ENCODE peak calls at places on chromosomes 3 and 15, in ten cellular contexts. I, Q, F, M, A, P, U, Y, W and S are unnamed samples.

GRCh38 chr15:74320358-74321247 is 46.8 kb downstream of the CYP11A1 start:
- DNase-seq in I (peak), Q (peak), F (no peak), M (peak), A (peak), P (peak), U (peak), Y (peak), W (peak), S (peak)

GRCh38 chr3:126259411-126260391 is 79.3 kb upstream of the ALDH1L1 start:
- DNase-seq in I (peak), Q (peak), F (no peak), M (no peak), A (peak), P (no peak), U (peak), Y (no peak), W (peak), S (peak)

GRCh38 chr15:43912991-43913927 is 86.5 kb downstream of the WDR76 start:
- DNase-seq in I (peak), Q (peak), F (peak), M (peak), A (peak), P (peak), U (peak), Y (peak), W (peak), S (no peak)

GRCh38 chr3:78907367-78907766 is 860.4 kb downstream of the ROBO1 start:
- DNase-seq in I (no peak), Q (no peak), F (no peak), M (no peak), A (no peak), P (no peak), U (no peak), Y (no peak), W (peak), S (no peak)

GRCh38 chr3:69161587-69162196 is 39.3 kb upstream of the LMOD3 start:
- DNase-seq in I (peak), Q (no peak), F (peak), M (peak), A (peak), P (peak), U (no peak), Y (no peak), W (peak), S (no peak)

GRCh38 chr15:36370051-36370734 is 209.2 kb upstream of the CDIN1 start:
- DNase-seq in I (no peak), Q (no peak), F (no peak), M (no peak), A (no peak), P (no peak), U (no peak), Y (no peak), W (no peak), S (no peak)

GRCh38 chr3:46700772-46701171 is 420 bp upstream of the TMIE start:
- DNase-seq in I (peak), Q (peak), F (no peak), M (no peak), A (no peak), P (no peak), U (peak), Y (no peak), W (no peak), S (peak)

GRCh38 chr3:58287354-58287753 is 18.7 kb upstream of the RPP14 start:
- DNase-seq in I (no peak), Q (peak), F (no peak), M (no peak), A (no peak), P (no peak), U (no peak), Y (no peak), W (no peak), S (no peak)

GRCh38 chr3:114389156-114389555 is 95.3 kb downstream of the TIGIT start:
- DNase-seq in I (no peak), Q (no peak), F (no peak), M (no peak), A (no peak), P (no peak), U (no peak), Y (no peak), W (no peak), S (no peak)

GRCh38 chr3:7144696-7145308 is 283.9 kb downstream of the GRM7 start:
- DNase-seq in I (no peak), Q (no peak), F (no peak), M (no peak), A (no peak), P (peak), U (no peak), Y (no peak), W (peak), S (no peak)

GRCh38 chr3:152444029-152444641 is 175.4 kb downstream of the MBNL1 start:
- DNase-seq in I (no peak), Q (no peak), F (peak), M (peak), A (peak), P (peak), U (no peak), Y (no peak), W (peak), S (no peak)

GRCh38 chr3:28576590-28577220 is 228.1 kb upstream of the AZI2 start:
- DNase-seq in I (no peak), Q (no peak), F (no peak), M (no peak), A (no peak), P (no peak), U (no peak), Y (no peak), W (no peak), S (no peak)

GRCh38 chr15:65084500-65085206 is 8.1 kb downstream of the KBTBD13 start:
- DNase-seq in I (no peak), Q (no peak), F (no peak), M (no peak), A (no peak), P (no peak), U (no peak), Y (no peak), W (no peak), S (no peak)

GRCh38 chr3:116186128-116186527 is 259.2 kb downstream of the LSAMP start:
- DNase-seq in I (no peak), Q (no peak), F (no peak), M (no peak), A (no peak), P (no peak), U (no peak), Y (no peak), W (no peak), S (no peak)

GRCh38 chr3:192514081-192514753 is 213.1 kb downstream of the FGF12 start:
- DNase-seq in I (no peak), Q (no peak), F (no peak), M (no peak), A (no peak), P (peak), U (no peak), Y (no peak), W (peak), S (peak)

GRCh38 chr3:160686955-160687535 is 10.1 kb downstream of the ARL14 start:
- DNase-seq in I (no peak), Q (no peak), F (no peak), M (peak), A (peak), P (no peak), U (no peak), Y (no peak), W (peak), S (no peak)

GRCh38 chr3:193586526-193586925 is 6.5 kb upstream of the OPA1 start:
- DNase-seq in I (no peak), Q (no peak), F (no peak), M (no peak), A (no peak), P (no peak), U (no peak), Y (no peak), W (no peak), S (no peak)

GRCh38 chr3:66236281-66236680 is 15.5 kb downstream of the SLC25A26 start:
- DNase-seq in I (no peak), Q (no peak), F (no peak), M (peak), A (no peak), P (no peak), U (no peak), Y (no peak), W (peak), S (no peak)

GRCh38 chr3:58008140-58009025 is at the start of gene FLNB:
- DNase-seq in I (peak), Q (peak), F (no peak), M (peak), A (peak), P (peak), U (peak), Y (peak), W (peak), S (peak)

GRCh38 chr3:128068156-128068620 is 16.0 kb downstream of the SEC61A1 start:
- DNase-seq in I (no peak), Q (no peak), F (no peak), M (peak), A (peak), P (peak), U (no peak), Y (no peak), W (peak), S (no peak)

GRCh38 chr15:67149859-67150824 is 84.7 kb downstream of the SMAD3 start:
- DNase-seq in I (peak), Q (no peak), F (peak), M (peak), A (peak), P (peak), U (peak), Y (peak), W (peak), S (peak)

GRCh38 chr3:58236527-58237237 is 910 bp upstream of the ABHD6 start:
- DNase-seq in I (no peak), Q (no peak), F (no peak), M (no peak), A (no peak), P (peak), U (no peak), Y (no peak), W (peak), S (peak)

GRCh38 chr15:64507293-64507802 is 47.0 kb downstream of the ZNF609 start:
- DNase-seq in I (peak), Q (peak), F (peak), M (peak), A (peak), P (no peak), U (peak), Y (no peak), W (peak), S (peak)

GRCh38 chr3:58639001-58639400 is 27.6 kb downstream of the FAM3D start:
- DNase-seq in I (no peak), Q (no peak), F (no peak), M (no peak), A (no peak), P (no peak), U (peak), Y (no peak), W (peak), S (no peak)

GRCh38 chr3:56917740-56918568 is 116.2 kb upstream of the ARHGEF3 start:
- DNase-seq in I (no peak), Q (no peak), F (no peak), M (no peak), A (no peak), P (no peak), U (no peak), Y (no peak), W (no peak), S (no peak)
- H3K4me3 ChIP-seq in I (no peak), Q (no peak), F (no peak), M (no peak), A (no peak), P (no peak), U (no peak), Y (no peak), W (no peak), S (no peak)

GRCh38 chr15:52329150-52329549 is 33.5 kb upstream of the MYO5C start:
- DNase-seq in I (no peak), Q (no peak), F (no peak), M (no peak), A (no peak), P (no peak), U (no peak), Y (no peak), W (no peak), S (no peak)

GRCh38 chr15:52331490-52332240 is 36.1 kb upstream of the MYO5C start:
- DNase-seq in I (peak), Q (no peak), F (no peak), M (peak), A (peak), P (peak), U (no peak), Y (no peak), W (peak), S (no peak)

GRCh38 chr15:52329980-52330379 is 34.4 kb upstream of the MYO5C start:
- DNase-seq in I (no peak), Q (no peak), F (no peak), M (no peak), A (no peak), P (no peak), U (no peak), Y (no peak), W (peak), S (no peak)

GRCh38 chr15:52326758-52327157 is 31.2 kb upstream of the MYO5C start:
- DNase-seq in I (no peak), Q (no peak), F (no peak), M (peak), A (peak), P (no peak), U (no peak), Y (no peak), W (peak), S (no peak)

GRCh38 chr15:52328680-52329079 is 33.1 kb upstream of the MYO5C start:
- DNase-seq in I (no peak), Q (no peak), F (no peak), M (no peak), A (no peak), P (no peak), U (no peak), Y (no peak), W (no peak), S (no peak)
- H3K4me3 ChIP-seq in I (no peak), Q (no peak), F (no peak), M (no peak), A (no peak), P (no peak), U (no peak), Y (no peak), W (no peak), S (no peak)

DNA sequence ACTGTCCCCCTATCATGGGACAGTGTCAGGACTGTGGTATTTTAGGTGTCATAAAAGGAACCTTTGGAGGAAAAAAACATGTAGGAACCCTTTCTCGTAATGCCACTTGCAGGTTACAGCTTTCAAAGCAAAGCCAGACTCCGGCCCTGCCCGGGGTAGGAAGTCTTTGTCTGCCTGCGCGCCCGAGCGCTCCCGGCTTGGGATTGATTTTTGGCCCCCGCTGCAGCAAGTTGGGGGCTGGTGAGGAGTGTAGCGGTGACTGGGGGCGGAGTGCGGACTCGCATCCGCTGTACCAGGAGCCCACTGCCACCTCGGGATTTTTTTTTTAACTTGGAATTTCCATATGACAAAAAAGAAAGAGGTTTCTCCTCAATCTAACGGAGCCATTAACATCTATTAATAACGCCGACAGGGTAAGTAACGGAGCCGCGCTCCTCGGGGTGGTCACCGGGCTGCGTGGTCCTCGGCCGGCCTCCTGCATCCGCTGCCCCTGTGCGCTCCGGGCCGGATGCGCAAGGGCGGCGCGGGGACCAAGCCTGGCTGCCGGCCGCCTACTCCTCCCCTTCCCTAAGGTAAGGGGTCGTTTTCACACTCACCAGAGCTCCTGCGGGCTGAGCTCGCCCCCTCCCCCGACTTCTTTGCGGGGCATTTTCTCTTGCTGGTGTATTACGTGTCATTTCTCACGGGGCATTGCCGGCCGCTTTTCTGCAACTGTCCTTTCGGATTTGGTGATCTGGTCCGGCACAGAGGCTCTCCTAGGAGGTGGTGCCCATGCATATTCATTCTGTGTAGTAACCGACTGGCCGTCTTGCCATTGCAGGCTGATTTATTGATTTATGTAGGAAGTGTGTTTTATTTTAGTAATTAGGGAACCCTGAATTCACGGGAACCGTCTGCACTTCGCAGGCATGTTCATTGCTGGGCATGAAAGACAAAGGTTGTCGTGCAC is 219.8 kb upstream of the TOPAZ1 start:
- DNase-seq in I (no peak), Q (no peak), F (no peak), M (peak), A (no peak), P (no peak), U (no peak), Y (no peak), W (no peak), S (no peak)
- H3K4me3 ChIP-seq in I (no peak), Q (peak), F (peak), M (peak), A (peak), P (no peak), U (peak), Y (no peak), W (peak), S (peak)

DNA sequence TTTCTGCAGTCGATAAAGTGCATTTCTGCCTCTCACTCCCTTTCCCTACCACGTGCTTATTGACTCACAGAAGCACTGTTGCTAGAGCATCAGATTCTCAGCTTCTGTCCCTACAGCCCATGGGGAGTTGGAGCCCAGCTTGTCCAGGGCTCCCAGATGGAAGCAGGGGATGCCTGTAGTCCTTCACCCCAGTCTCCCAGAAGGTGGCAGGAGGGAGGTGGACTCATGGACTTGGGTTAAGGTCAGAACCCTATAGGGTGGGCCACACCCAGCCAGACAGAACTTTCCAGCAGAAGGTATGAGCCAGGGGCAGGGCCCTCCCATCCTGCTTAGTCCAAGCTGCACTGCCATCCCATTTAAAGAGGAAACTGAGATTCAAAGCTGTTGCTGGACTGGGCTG is 33.1 kb upstream of the SEMA3F start:
- DNase-seq in I (no peak), Q (no peak), F (no peak), M (no peak), A (no peak), P (no peak), U (no peak), Y (no peak), W (no peak), S (no peak)
- H3K4me3 ChIP-seq in I (no peak), Q (no peak), F (no peak), M (no peak), A (no peak), P (no peak), U (no peak), Y (no peak), W (no peak), S (no peak)

GRCh38 chr3:157097198-157097597 is 62.7 kb downstream of the CCNL1 start:
- DNase-seq in I (no peak), Q (no peak), F (no peak), M (no peak), A (no peak), P (no peak), U (no peak), Y (no peak), W (no peak), S (no peak)
- H3K4me3 ChIP-seq in I (no peak), Q (no peak), F (no peak), M (no peak), A (no peak), P (no peak), U (no peak), Y (no peak), W (no peak), S (no peak)

GRCh38 chr15:76181705-76182107 is 121.9 kb downstream of the TMEM266 start:
- DNase-seq in I (no peak), Q (no peak), F (no peak), M (no peak), A (no peak), P (no peak), U (no peak), Y (no peak), W (no peak), S (no peak)
- H3K4me3 ChIP-seq in I (no peak), Q (no peak), F (no peak), M (no peak), A (no peak), P (no peak), U (no peak), Y (no peak), W (no peak), S (no peak)

GRCh38 chr3:132418916-132419315 is 1.6 kb downstream of the DNAJC13 start:
- DNase-seq in I (no peak), Q (no peak), F (no peak), M (peak), A (no peak), P (no peak), U (no peak), Y (no peak), W (peak), S (no peak)
- H3K4me3 ChIP-seq in I (no peak), Q (peak), F (peak), M (peak), A (peak), P (peak), U (peak), Y (peak), W (peak), S (peak)

DNA sequence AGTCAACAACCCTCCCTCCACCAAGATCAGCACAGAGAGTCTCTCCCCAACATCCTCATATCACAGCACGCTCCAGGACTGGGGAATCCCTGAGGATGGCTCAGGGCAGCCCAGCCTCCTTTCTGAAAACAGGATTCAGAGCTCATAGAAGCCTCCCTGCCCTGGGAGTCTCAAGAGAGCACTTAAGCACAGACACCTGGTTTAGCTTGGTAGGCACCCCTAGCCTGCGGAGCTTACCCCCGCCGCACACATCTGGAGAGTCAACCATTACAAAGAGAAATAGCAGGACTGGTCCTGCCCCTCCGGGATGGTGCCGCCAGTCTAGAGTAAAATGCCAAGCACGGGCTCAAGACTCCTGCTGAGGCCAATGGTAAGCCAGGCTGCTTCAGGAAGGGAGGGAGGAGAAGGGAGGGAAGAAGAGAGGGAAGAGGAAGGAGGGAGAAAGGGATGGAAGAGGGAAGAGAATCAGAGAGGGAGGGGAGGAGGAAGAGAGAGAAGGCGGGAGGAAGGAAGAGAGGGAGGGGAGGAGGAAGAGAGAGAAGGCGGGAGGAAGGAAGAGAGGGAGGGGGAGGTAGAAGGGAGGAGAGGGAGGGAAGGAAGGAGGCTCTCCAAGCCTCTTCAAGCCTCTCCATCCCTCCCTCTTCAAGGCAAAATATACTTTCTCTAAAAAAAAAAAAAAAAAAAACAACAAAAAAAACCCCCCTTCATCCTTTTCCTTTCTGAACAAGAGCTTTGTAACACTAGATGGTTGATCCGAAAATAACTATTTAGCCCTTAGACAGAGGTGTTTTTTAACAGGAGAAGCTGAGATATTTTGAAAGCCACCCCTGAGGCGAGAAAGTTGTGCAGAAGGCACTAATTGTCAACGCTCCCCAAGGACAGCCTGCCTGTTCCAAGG is 278.6 kb upstream of the TLE3 start:
- DNase-seq in I (no peak), Q (no peak), F (no peak), M (no peak), A (no peak), P (no peak), U (no peak), Y (peak), W (no peak), S (no peak)
- H3K4me3 ChIP-seq in I (no peak), Q (peak), F (no peak), M (peak), A (no peak), P (no peak), U (peak), Y (no peak), W (no peak), S (peak)